ENCODE peak calls at places on chromosomes 6 and 20, in six cellular contexts. C is hypothalamus; Q is effector CD8-positive, alpha-beta T cell; I is A673; N is nucleus accumbens; E is neural crest cell. W is an unnamed sample.

GRCh38 chr6:33620158-33620583 is 951 bp upstream of the ITPR3 start:
- DNase-seq in E (no peak), I (peak), Q (no peak), C (no peak), N (no peak), W (peak)

GRCh38 chr6:56719310-56719709 is 76.6 kb upstream of the DST start:
- DNase-seq in E (no peak), I (no peak), N (no peak), C (no peak), Q (no peak), W (no peak)

GRCh38 chr6:150249261-150249660 is 106.4 kb downstream of the PPP1R14C start:
- DNase-seq in I (no peak), Q (no peak), E (no peak), N (no peak), C (no peak), W (no peak)

GRCh38 chr6:25922301-25922700 is 8.2 kb downstream of the SLC17A2 start:
- DNase-seq in C (no peak), E (no peak), Q (no peak), N (no peak), I (no peak), W (no peak)

GRCh38 chr6:395432-396125 is 4.0 kb downstream of the IRF4 start:
- DNase-seq in E (no peak), I (no peak), C (no peak), N (no peak), Q (no peak), W (no peak)

GRCh38 chr6:17964633-17965032 is 22.8 kb downstream of the KIF13A start:
- DNase-seq in E (no peak), I (no peak), N (no peak), C (no peak), Q (no peak), W (no peak)

GRCh38 chr6:39688494-39688893 is 36.7 kb downstream of the KIF6 start:
- DNase-seq in N (no peak), E (no peak), Q (no peak), C (no peak), I (peak), W (no peak)

GRCh38 chr20:51223163-51223562 is 200.3 kb upstream of the KCNG1 start:
- DNase-seq in E (no peak), I (no peak), N (no peak), Q (no peak), C (no peak), W (no peak)

GRCh38 chr20:51600950-51601349 is 58.4 kb upstream of the NFATC2 start:
- DNase-seq in E (no peak), N (no peak), Q (no peak), C (no peak), I (no peak), W (no peak)

GRCh38 chr20:53707341-53708102 is 113.9 kb upstream of the ZNF217 start:
- DNase-seq in I (no peak), Q (no peak), C (no peak), N (no peak), E (no peak), W (no peak)

GRCh38 chr20:47351643-47352331 is 4.7 kb downstream of the ZMYND8 start:
- DNase-seq in N (peak), E (no peak), I (no peak), Q (no peak), C (peak), W (no peak)

GRCh38 chr6:131756039-131756438 is 45.2 kb upstream of the CTAGE9 start:
- DNase-seq in C (no peak), E (no peak), Q (no peak), I (no peak), N (no peak), W (no peak)

GRCh38 chr6:13395272-13396237 is 67.2 kb upstream of the TBC1D7 start:
- DNase-seq in E (no peak), Q (no peak), N (no peak), C (peak), I (peak), W (no peak)

GRCh38 chr20:47749367-47749766 is 35.9 kb downstream of the SULF2 start:
- DNase-seq in N (no peak), I (no peak), Q (no peak), C (no peak), E (no peak), W (no peak)

GRCh38 chr20:62832212-62832922 is 15.5 kb downstream of the COL9A3 start:
- DNase-seq in N (no peak), E (no peak), Q (no peak), C (peak), I (peak), W (no peak)

GRCh38 chr6:119034827-119035458 is 43.5 kb downstream of the FAM184A start:
- DNase-seq in I (no peak), N (no peak), C (no peak), Q (no peak), E (no peak), W (no peak)

GRCh38 chr20:14401479-14402138 is 64.2 kb upstream of the FLRT3 start:
- DNase-seq in Q (no peak), E (no peak), I (peak), N (no peak), C (no peak), W (no peak)

GRCh38 chr6:113650610-113650979 is 206.6 kb upstream of the MARCKS start:
- DNase-seq in E (no peak), Q (no peak), I (no peak), C (no peak), N (no peak), W (no peak)

W was measured in activated T-cell treated with anti-CD3 and anti-CD28 coated beads, Interleukin-2, amount 50 U/mL, for 1 hour.